ENCODE peak calls at places on chromosomes 12 and 14, in four cellular contexts. S is stomach, O is H54, L is breast epithelium. D is an unnamed sample.

GRCh38 chr12:56469007-56469930 is 891 bp downstream of the SPRYD4 start:
- DNase-seq in S (peak; percentile 32), O (no peak), L (peak; percentile 51), D (no peak)

GRCh38 chr14:66117600-66117999 is 368.6 kb upstream of the CCDC196 start:
- DNase-seq in S (no peak), O (peak; percentile 21), L (no peak), D (no peak)

GRCh38 chr12:15278816-15279658 is 43.3 kb upstream of the PTPRO start:
- DNase-seq in S (peak; percentile 94), O (no peak), L (peak; percentile 82), D (peak; percentile 93)

GRCh38 chr12:28591831-28592230 is 401.6 kb downstream of the CCDC91 start:
- DNase-seq in S (no peak), O (no peak), L (no peak), D (no peak)

GRCh38 chr14:74825008-74825407 is 50.9 kb downstream of the PROX2 start:
- DNase-seq in S (no peak), O (no peak), L (no peak), D (no peak)

GRCh38 chr14:38199768-38200167 is 7.9 kb upstream of the SSTR1 start:
- DNase-seq in S (no peak), O (no peak), L (no peak), D (no peak)

GRCh38 chr14:90627478-90627877 is 188.8 kb downstream of the TTC7B start:
- DNase-seq in S (no peak), O (no peak), L (no peak), D (no peak)

GRCh38 chr14:100102156-100102785 is 37.0 kb downstream of the EVL start:
- DNase-seq in S (no peak), O (no peak), L (no peak), D (no peak)

GRCh38 chr12:1859643-1860042 is 39.3 kb downstream of the LRTM2 start:
- DNase-seq in S (no peak), O (peak; percentile 78), L (no peak), D (no peak)

GRCh38 chr14:79708991-79709390 is 502.3 kb downstream of the DIO2 start:
- DNase-seq in S (no peak), O (no peak), L (no peak), D (no peak)

GRCh38 chr14:102392506-102392905 is 29.8 kb downstream of the TECPR2 start:
- DNase-seq in S (no peak), O (no peak), L (no peak), D (no peak)

GRCh38 chr12:115135800-115136211 is 451.8 kb upstream of the TBX3 start:
- DNase-seq in S (no peak), O (no peak), L (peak; percentile 87), D (no peak)

GRCh38 chr14:75307700-75308379 is 29.2 kb downstream of the FOS start:
- DNase-seq in S (peak; percentile 91), O (no peak), L (peak; percentile 72), D (no peak)

GRCh38 chr14:65170768-65171251 is 68.5 kb upstream of the MAX start:
- DNase-seq in S (no peak), O (peak; percentile 52), L (no peak), D (no peak)

GRCh38 chr12:106655577-106655976 is 72.8 kb downstream of the RFX4 start:
- DNase-seq in S (no peak), O (no peak), L (no peak), D (no peak)

GRCh38 chr14:53955234-53955556 is 1.4 kb downstream of the BMP4 start:
- DNase-seq in S (no peak), O (no peak), L (no peak), D (no peak)

GRCh38 chr12:52151859-52152783 is 39.7 kb downstream of the KRT80 start:
- DNase-seq in S (peak; percentile 79), O (peak; percentile 79), L (peak; percentile 93), D (no peak)

GRCh38 chr14:92527724-92528123 is 14.1 kb downstream of the RIN3 start:
- DNase-seq in S (no peak), O (no peak), L (no peak), D (no peak)

GRCh38 chr12:78407722-78408121 is 456.9 kb upstream of the SYT1 start:
- DNase-seq in S (no peak), O (no peak), L (no peak), D (no peak)

GRCh38 chr14:22545842-22546721 is 42.9 kb downstream of the DAD1 start:
- DNase-seq in S (no peak), O (no peak), L (no peak), D (no peak)

GRCh38 chr12:19239616-19240234 is 110.2 kb downstream of the PLEKHA5 start:
- DNase-seq in S (no peak), O (no peak), L (no peak), D (no peak)

GRCh38 chr14:88005050-88005481 is at the start of gene GPR65:
- DNase-seq in S (no peak), O (no peak), L (no peak), D (no peak)
- TF ChIP-seq POLR2A in S (no peak), O (no peak), L (no peak), D (no peak)

GRCh38 chr12:90499793-90500192 is 455.2 kb downstream of the CCER1 start:
- DNase-seq in S (no peak), O (no peak), L (no peak), D (no peak)

GRCh38 chr12:90497923-90498545 is 456.9 kb downstream of the CCER1 start:
- DNase-seq in S (no peak), O (no peak), L (no peak), D (no peak)

GRCh38 chr12:90501412-90501811 is 453.6 kb downstream of the CCER1 start:
- DNase-seq in S (no peak), O (no peak), L (no peak), D (no peak)

GRCh38 chr12:90504806-90505205 is 450.2 kb downstream of the CCER1 start:
- DNase-seq in S (no peak), O (no peak), L (no peak), D (no peak)

DNA sequence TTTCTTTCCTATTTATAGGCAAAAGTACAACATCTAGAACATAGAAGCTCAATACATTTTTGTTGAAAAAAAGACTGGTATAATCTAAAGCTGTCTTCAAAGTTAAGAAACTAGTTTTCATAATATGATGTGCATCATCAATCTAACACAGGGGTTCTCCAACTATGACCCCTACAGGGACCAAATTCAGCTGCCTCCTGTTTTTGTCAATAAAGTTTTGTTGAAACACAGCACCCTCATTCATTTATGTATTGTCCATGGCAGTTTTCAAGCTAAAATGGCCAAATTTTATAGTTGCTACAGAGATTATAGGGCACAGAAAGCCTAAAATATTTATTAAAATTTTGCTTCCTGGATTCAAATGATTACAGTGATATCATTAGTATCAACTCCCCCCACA is 452.9 kb downstream of the CCER1 start:
- DNase-seq in S (no peak), O (no peak), L (no peak), D (no peak)
- TF ChIP-seq POLR2A in S (no peak), O (no peak), L (no peak), D (no peak)

DNA sequence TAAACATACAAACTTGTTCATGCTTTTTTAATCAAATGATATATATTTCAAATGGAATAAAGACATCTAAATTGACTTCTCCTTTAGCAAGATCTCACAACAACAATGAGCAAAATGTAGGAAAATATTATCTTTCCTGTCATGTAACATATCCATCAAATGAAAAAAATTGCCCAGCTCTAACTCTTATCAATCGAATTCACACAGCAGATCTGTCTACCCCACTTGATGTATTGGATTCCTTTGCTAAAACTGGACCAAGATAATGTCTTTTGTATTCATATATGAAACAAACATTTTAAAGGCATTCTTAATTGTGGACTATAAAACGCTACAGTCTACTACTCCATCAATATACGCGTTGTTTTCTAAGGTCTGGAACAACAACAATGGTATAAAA is 218.0 kb downstream of the SOX5 start:
- DNase-seq in S (no peak), O (no peak), L (no peak), D (no peak)
- TF ChIP-seq POLR2A in S (no peak), O (no peak), L (no peak), D (no peak)

GRCh38 chr12:70283232-70283631 is 40.0 kb downstream of the CNOT2 start:
- DNase-seq in S (no peak), O (no peak), L (no peak), D (no peak)
- TF ChIP-seq POLR2A in S (no peak), O (no peak), L (no peak), D (no peak)

GRCh38 chr12:119158004-119158776 is 20.5 kb upstream of the HSPB8 start:
- DNase-seq in S (no peak), O (no peak), L (no peak), D (no peak)
- TF ChIP-seq POLR2A in S (no peak), O (no peak), L (no peak), D (no peak)

DNA sequence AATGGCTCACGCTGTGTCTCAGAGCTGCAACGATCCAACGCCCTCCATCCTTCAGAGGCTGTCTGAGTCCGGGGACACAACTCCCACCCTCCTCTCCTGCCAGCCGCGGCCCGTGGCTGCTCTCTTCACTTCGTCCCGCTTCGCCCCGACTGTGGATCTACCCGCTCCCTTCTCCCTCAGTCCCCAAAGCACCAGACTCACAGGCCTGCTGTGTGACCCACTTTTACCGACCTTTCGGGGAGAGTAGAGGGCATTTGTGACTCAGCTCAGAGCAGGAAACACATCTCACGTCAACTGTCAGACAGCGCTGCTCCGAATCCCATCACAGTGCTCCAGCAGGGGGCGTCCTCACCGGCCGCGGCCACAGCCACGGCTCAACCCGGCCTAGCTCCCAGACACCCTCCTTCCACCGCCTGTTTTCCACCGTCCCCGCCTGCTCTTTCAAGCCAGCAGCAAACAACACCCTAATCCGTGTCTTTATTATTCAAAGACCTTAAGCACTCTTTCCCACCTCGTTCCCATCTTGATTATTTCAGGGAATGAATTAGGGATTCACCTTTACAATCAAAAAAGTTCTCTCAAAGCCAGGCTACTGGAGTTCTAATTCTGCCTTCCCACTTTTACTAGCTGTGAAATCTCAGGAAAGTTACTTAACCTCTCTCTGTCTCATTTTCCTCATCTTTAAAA is 5.0 kb upstream of the AQP2 start:
- DNase-seq in S (peak; percentile 86), O (peak; percentile 90), L (no peak), D (no peak)
- TF ChIP-seq POLR2A in S (no peak), O (no peak), L (no peak), D (no peak)